ENCODE peak calls at places on chromosomes 12 and 14, in seven cellular contexts. A, C, U, O, T, Z and I are unnamed samples.

GRCh38 chr12:60172266-60172665 is 576.4 kb downstream of the SLC16A7 start:
- DNase-seq in A (no peak), C (no peak), U (no peak), O (no peak), T (no peak), Z (no peak), I (no peak)

GRCh38 chr12:120470150-120470817 is 736 bp upstream of the SRSF9 start:
- DNase-seq in A (no peak), C (no peak), U (no peak), O (no peak), T (peak), Z (peak), I (no peak)

GRCh38 chr14:104876251-104876699 is 11.2 kb downstream of the CEP170B start:
- DNase-seq in A (peak), C (peak), U (peak), O (no peak), T (peak), Z (no peak), I (no peak)

GRCh38 chr14:102144914-102145313 is 5.2 kb downstream of the WDR20 start:
- DNase-seq in A (no peak), C (no peak), U (no peak), O (no peak), T (no peak), Z (no peak), I (no peak)

GRCh38 chr14:21049263-21049662 is 7.1 kb downstream of the RNASE7 start:
- DNase-seq in A (no peak), C (no peak), U (no peak), O (no peak), T (no peak), Z (no peak), I (no peak)

GRCh38 chr14:101963052-101963451 is 1.3 kb upstream of the DYNC1H1 start:
- DNase-seq in A (no peak), C (no peak), U (no peak), O (no peak), T (no peak), Z (no peak), I (no peak)

GRCh38 chr12:12331896-12332295 is 18.1 kb downstream of the MANSC1 start:
- DNase-seq in A (no peak), C (no peak), U (no peak), O (no peak), T (no peak), Z (no peak), I (no peak)

GRCh38 chr12:43245947-43246346 is 306.1 kb downstream of the ADAMTS20 start:
- DNase-seq in A (no peak), C (no peak), U (no peak), O (no peak), T (no peak), Z (no peak), I (no peak)

GRCh38 chr12:120625557-120626419 is 14.6 kb upstream of the CABP1 start:
- DNase-seq in A (peak), C (peak), U (no peak), O (no peak), T (peak), Z (no peak), I (no peak)

GRCh38 chr12:123941485-123942276 is 30.9 kb downstream of the CCDC92 start:
- DNase-seq in A (no peak), C (no peak), U (no peak), O (no peak), T (no peak), Z (no peak), I (no peak)